ENCODE peak calls at places on chromosomes 6 and 20, in four cellular contexts. One of them, this sample, is unnamed.

GRCh38 chr20:47970282-47970903 is 185.1 kb upstream of the SULF2 start:
- DNase-seq in immature natural killer cell: no peak
- DNase-seq in left ventricle myocardium inferior: no peak
- DNase-seq in fibroblast of lung: peak; percentile 19
- DNase-seq in this sample: no peak

GRCh38 chr20:58109918-58110635 is 118.4 kb downstream of the ANKRD60 start:
- DNase-seq in immature natural killer cell: no peak
- DNase-seq in left ventricle myocardium inferior: no peak
- DNase-seq in fibroblast of lung: no peak
- DNase-seq in this sample: no peak

GRCh38 chr6:13924949-13925881 is at the start of gene RNF182:
- DNase-seq in immature natural killer cell: no peak
- DNase-seq in left ventricle myocardium inferior: no peak
- DNase-seq in fibroblast of lung: no peak
- DNase-seq in this sample: no peak

GRCh38 chr6:166877906-166878305 is 78.4 kb downstream of the RNASET2 start:
- DNase-seq in immature natural killer cell: no peak
- DNase-seq in left ventricle myocardium inferior: no peak
- DNase-seq in fibroblast of lung: peak; percentile 67
- DNase-seq in this sample: no peak

GRCh38 chr6:4967301-4968030 is 36.4 kb downstream of the RPP40 start:
- DNase-seq in immature natural killer cell: no peak
- DNase-seq in left ventricle myocardium inferior: no peak
- DNase-seq in fibroblast of lung: no peak
- DNase-seq in this sample: no peak

GRCh38 chr20:35627121-35627520 is 11.5 kb downstream of the SPAG4 start:
- DNase-seq in immature natural killer cell: no peak
- DNase-seq in left ventricle myocardium inferior: no peak
- DNase-seq in fibroblast of lung: no peak
- DNase-seq in this sample: no peak

GRCh38 chr6:126824226-126824625 is 294.2 kb upstream of the RSPO3 start:
- DNase-seq in immature natural killer cell: no peak
- DNase-seq in left ventricle myocardium inferior: no peak
- DNase-seq in fibroblast of lung: peak; percentile 53
- DNase-seq in this sample: no peak

GRCh38 chr20:45589725-45590124 is 10.6 kb upstream of the WFDC8 start:
- DNase-seq in immature natural killer cell: no peak
- DNase-seq in left ventricle myocardium inferior: no peak
- DNase-seq in fibroblast of lung: no peak
- DNase-seq in this sample: no peak

GRCh38 chr6:114747995-114748625 is 405.3 kb upstream of the HS3ST5 start:
- DNase-seq in immature natural killer cell: peak; percentile 5
- DNase-seq in left ventricle myocardium inferior: no peak
- DNase-seq in fibroblast of lung: peak; percentile 59
- DNase-seq in this sample: no peak

GRCh38 chr20:37833172-37833915 is 69.6 kb upstream of the VSTM2L start:
- DNase-seq in immature natural killer cell: no peak
- DNase-seq in left ventricle myocardium inferior: no peak
- DNase-seq in fibroblast of lung: no peak
- DNase-seq in this sample: no peak

GRCh38 chr6:20479075-20479871 is 55.0 kb upstream of the CDKAL1 start:
- DNase-seq in immature natural killer cell: no peak
- DNase-seq in left ventricle myocardium inferior: no peak
- DNase-seq in fibroblast of lung: no peak
- DNase-seq in this sample: no peak

GRCh38 chr6:46419576-46420002 is 71.7 kb downstream of the RCAN2 start:
- DNase-seq in immature natural killer cell: no peak
- DNase-seq in left ventricle myocardium inferior: no peak
- DNase-seq in fibroblast of lung: peak; percentile 48
- DNase-seq in this sample: peak; percentile 62

GRCh38 chr6:23637296-23637695 is 488.7 kb upstream of the NRSN1 start:
- DNase-seq in immature natural killer cell: no peak
- DNase-seq in left ventricle myocardium inferior: no peak
- DNase-seq in fibroblast of lung: no peak
- DNase-seq in this sample: no peak

GRCh38 chr20:44738779-44739477 is 6.7 kb upstream of the KCNK15 start:
- DNase-seq in immature natural killer cell: no peak
- DNase-seq in left ventricle myocardium inferior: no peak
- DNase-seq in fibroblast of lung: peak; percentile 63
- DNase-seq in this sample: peak; percentile 69

GRCh38 chr20:40438161-40438835 is 250.7 kb downstream of the MAFB start:
- DNase-seq in immature natural killer cell: no peak
- DNase-seq in left ventricle myocardium inferior: no peak
- DNase-seq in fibroblast of lung: no peak
- DNase-seq in this sample: no peak

GRCh38 chr20:58845706-58846105 is 5.0 kb downstream of the GNAS-AS1 start:
- DNase-seq in immature natural killer cell: no peak
- DNase-seq in left ventricle myocardium inferior: no peak
- DNase-seq in fibroblast of lung: no peak
- DNase-seq in this sample: no peak

GRCh38 chr6:46370622-46371021 is 120.6 kb downstream of the RCAN2 start:
- DNase-seq in immature natural killer cell: no peak
- DNase-seq in left ventricle myocardium inferior: no peak
- DNase-seq in fibroblast of lung: no peak
- DNase-seq in this sample: no peak

GRCh38 chr6:3868544-3868943 is 19.4 kb downstream of the FAM50B start:
- DNase-seq in immature natural killer cell: no peak
- DNase-seq in left ventricle myocardium inferior: no peak
- DNase-seq in fibroblast of lung: peak; percentile 41
- DNase-seq in this sample: no peak

GRCh38 chr6:107330190-107330589 is 129.2 kb downstream of the PDSS2 start:
- DNase-seq in immature natural killer cell: no peak
- DNase-seq in left ventricle myocardium inferior: no peak
- DNase-seq in fibroblast of lung: no peak
- DNase-seq in this sample: no peak

GRCh38 chr6:54892831-54893230 is 46.3 kb downstream of the FAM83B start:
- DNase-seq in immature natural killer cell: no peak
- DNase-seq in left ventricle myocardium inferior: no peak
- DNase-seq in fibroblast of lung: peak; percentile 80
- DNase-seq in this sample: no peak

GRCh38 chr6:111813247-111814162 is 59.7 kb downstream of the FYN start:
- DNase-seq in immature natural killer cell: no peak
- DNase-seq in left ventricle myocardium inferior: no peak
- DNase-seq in fibroblast of lung: peak; percentile 87
- DNase-seq in this sample: no peak

GRCh38 chr6:161265554-161265953 is 8.3 kb downstream of the AGPAT4 start:
- DNase-seq in immature natural killer cell: no peak
- DNase-seq in left ventricle myocardium inferior: no peak
- DNase-seq in fibroblast of lung: no peak
- DNase-seq in this sample: no peak

GRCh38 chr6:86913795-86914194 is 23.5 kb upstream of the HTR1E start:
- DNase-seq in immature natural killer cell: no peak
- DNase-seq in left ventricle myocardium inferior: no peak
- DNase-seq in fibroblast of lung: peak; percentile 70
- DNase-seq in this sample: no peak

GRCh38 chr6:158560787-158561246 is 926 bp downstream of the TMEM181 start:
- DNase-seq in immature natural killer cell: peak; percentile 43
- DNase-seq in left ventricle myocardium inferior: no peak
- DNase-seq in fibroblast of lung: peak; percentile 30
- DNase-seq in this sample: no peak

GRCh38 chr20:63366658-63367360 is 5.7 kb upstream of the CHRNA4 start:
- DNase-seq in immature natural killer cell: no peak
- DNase-seq in left ventricle myocardium inferior: no peak
- DNase-seq in fibroblast of lung: no peak
- DNase-seq in this sample: no peak

GRCh38 chr6:52605610-52606185 is 28.8 kb upstream of the TRAM2 start:
- DNase-seq in immature natural killer cell: no peak
- DNase-seq in left ventricle myocardium inferior: no peak
- DNase-seq in fibroblast of lung: no peak
- DNase-seq in this sample: no peak

GRCh38 chr6:37222992-37223391 is 34.6 kb upstream of the TBC1D22B start:
- DNase-seq in immature natural killer cell: no peak
- DNase-seq in left ventricle myocardium inferior: no peak
- DNase-seq in fibroblast of lung: no peak
- DNase-seq in this sample: no peak

GRCh38 chr20:62751551-62752150 is 43.0 kb downstream of the NTSR1 start:
- DNase-seq in immature natural killer cell: no peak
- DNase-seq in left ventricle myocardium inferior: peak; percentile 9
- DNase-seq in fibroblast of lung: no peak
- DNase-seq in this sample: no peak

GRCh38 chr6:31379850-31380249 is 22.9 kb upstream of the HLA-B start:
- DNase-seq in immature natural killer cell: no peak
- DNase-seq in left ventricle myocardium inferior: no peak
- DNase-seq in fibroblast of lung: no peak
- DNase-seq in this sample: no peak

GRCh38 chr6:54135665-54136370 is 24.6 kb downstream of the MLIP start:
- DNase-seq in immature natural killer cell: no peak
- DNase-seq in left ventricle myocardium inferior: no peak
- DNase-seq in fibroblast of lung: peak; percentile 73
- DNase-seq in this sample: no peak

GRCh38 chr20:13302647-13303425 is 81.8 kb downstream of the ISM1 start:
- DNase-seq in immature natural killer cell: peak; percentile 12
- DNase-seq in left ventricle myocardium inferior: no peak
- DNase-seq in fibroblast of lung: no peak
- DNase-seq in this sample: no peak

GRCh38 chr6:30258204-30258603 is 45.0 kb upstream of the TRIM26 start:
- DNase-seq in immature natural killer cell: no peak
- DNase-seq in left ventricle myocardium inferior: no peak
- DNase-seq in fibroblast of lung: no peak
- DNase-seq in this sample: no peak

GRCh38 chr20:57069442-57069841 is 197.0 kb downstream of the BMP7 start:
- DNase-seq in immature natural killer cell: no peak
- DNase-seq in left ventricle myocardium inferior: no peak
- DNase-seq in fibroblast of lung: no peak
- DNase-seq in this sample: no peak

GRCh38 chr6:101668496-101668895 is 275.0 kb downstream of the GRIK2 start:
- DNase-seq in immature natural killer cell: no peak
- DNase-seq in left ventricle myocardium inferior: no peak
- DNase-seq in fibroblast of lung: peak; percentile 11
- DNase-seq in this sample: no peak

GRCh38 chr6:90219168-90219985 is 77.3 kb downstream of the BACH2 start:
- DNase-seq in immature natural killer cell: no peak
- DNase-seq in left ventricle myocardium inferior: no peak
- DNase-seq in fibroblast of lung: peak; percentile 96
- DNase-seq in this sample: peak; percentile 85

GRCh38 chr6:93164781-93165180 is 254.6 kb downstream of the EPHA7 start:
- DNase-seq in immature natural killer cell: no peak
- DNase-seq in left ventricle myocardium inferior: no peak
- DNase-seq in fibroblast of lung: peak; percentile 53
- DNase-seq in this sample: no peak

This sample was measured in gastrocnemius medialis.